ENCODE peak calls at places on chromosomes 11 and 22, in seven cellular contexts. B is activated T-cell treated with anti-CD3 and anti-CD28 coated beads, Interleukin-2, amount 50 U/mL, for 48 hours; U is activated CD4-positive, alpha-beta T cell treated with anti-CD3 and anti-CD28 coated beads, Interleukin-2, amount 50 U/mL, for 4 hours; Q is T-helper 9 cell; A is activated naive CD8-positive, alpha-beta T cell treated with anti-CD3 and anti-CD28 coated beads, Interleukin-2, amount 10 ng/mL, durations not matched to agents 7 days and 5 days; C is Calu3; K is substantia nigra. W is an unnamed sample.

GRCh38 chr22:27437570-27437969 is 364.0 kb downstream of the MN1 start:
- DNase-seq in B (no peak), A (no peak), K (no peak), Q (no peak), U (no peak), C (no peak), W (no peak)

GRCh38 chr11:105489431-105489830 is 120.4 kb upstream of the GRIA4 start:
- DNase-seq in U (no peak), Q (no peak), K (peak; percentile 2), C (no peak), B (no peak), A (no peak), W (peak; percentile 2)

GRCh38 chr11:2799881-2800654 is 85.5 kb downstream of the CDKN1C start:
- DNase-seq in A (peak; percentile 15), Q (no peak), K (no peak), C (no peak), B (no peak), U (no peak), W (no peak)

GRCh38 chr11:8098879-8099278 is 17.9 kb downstream of the TUB start:
- DNase-seq in Q (no peak), A (no peak), B (no peak), C (no peak), K (no peak), U (no peak), W (peak; percentile 13)

GRCh38 chr11:95108159-95108611 is 18.5 kb downstream of the ENDOD1 start:
- DNase-seq in C (peak; percentile 54), A (no peak), K (no peak), Q (no peak), U (no peak), B (no peak), W (peak; percentile 91)

GRCh38 chr11:69664103-69664775 is 10.9 kb downstream of the LTO1 start:
- DNase-seq in C (no peak), Q (no peak), A (no peak), K (no peak), B (no peak), U (no peak), W (no peak)

GRCh38 chr22:20905415-20906386 is 11.5 kb upstream of the CRKL start:
- DNase-seq in Q (no peak), K (no peak), A (no peak), C (no peak), B (no peak), U (no peak), W (peak; percentile 91)

GRCh38 chr22:30647536-30647935 is 12.0 kb downstream of the SLC35E4 start:
- DNase-seq in K (no peak), Q (no peak), C (no peak), U (no peak), A (no peak), B (no peak), W (no peak)

GRCh38 chr22:45207981-45208664 is 32.6 kb downstream of the KIAA0930 start:
- DNase-seq in U (no peak), K (no peak), B (no peak), C (no peak), A (no peak), Q (no peak), W (peak; percentile 94)

GRCh38 chr22:19687561-19688300 is 26.6 kb upstream of the SEPTIN5 start:
- DNase-seq in A (no peak), C (peak; percentile 64), K (no peak), U (no peak), Q (no peak), B (no peak), W (peak; percentile 88)

GRCh38 chr11:77821349-77821851 is 456 bp downstream of the AAMDC start:
- DNase-seq in A (peak; percentile 41), K (peak; percentile 37), C (peak; percentile 14), B (peak; percentile 42), Q (no peak), U (peak; percentile 3), W (peak; percentile 27)

GRCh38 chr11:105884436-105884835 is 137.6 kb downstream of the MSANTD4 start:
- DNase-seq in C (no peak), Q (no peak), A (no peak), B (no peak), U (no peak), K (no peak), W (no peak)

GRCh38 chr11:95147364-95147905 is 57.8 kb downstream of the ENDOD1 start:
- DNase-seq in U (no peak), A (no peak), C (peak; percentile 21), K (peak; percentile 37), Q (no peak), B (no peak), W (peak; percentile 92)

GRCh38 chr11:82771781-82772180 is 38.1 kb upstream of the FAM181B start:
- DNase-seq in A (no peak), U (no peak), K (no peak), C (no peak), B (no peak), Q (no peak), W (peak; percentile 93)

GRCh38 chr11:10534331-10534730 is 6.7 kb downstream of the RNF141 start:
- DNase-seq in K (no peak), Q (no peak), A (no peak), B (no peak), U (no peak), C (no peak), W (no peak)

GRCh38 chr11:132125855-132126841 is 755.7 kb downstream of the NTM start:
- DNase-seq in B (no peak), K (peak; percentile 22), C (no peak), A (no peak), U (no peak), Q (no peak), W (peak; percentile 27)

GRCh38 chr11:44578279-44578678 is 12.8 kb downstream of the CD82 start:
- DNase-seq in A (no peak), C (no peak), B (no peak), U (no peak), Q (no peak), K (no peak), W (no peak)

GRCh38 chr11:2825886-2826678 is 59.5 kb downstream of the CDKN1C start:
- DNase-seq in C (peak; percentile 81), B (no peak), U (no peak), A (no peak), Q (no peak), K (peak; percentile 28), W (peak; percentile 89)

GRCh38 chr11:56624661-56625110 is 10.0 kb upstream of the OR5M1 start:
- DNase-seq in K (no peak), Q (no peak), A (no peak), C (peak; percentile 51), B (no peak), U (no peak), W (peak; percentile 78)

GRCh38 chr11:70226967-70227366 is 23.9 kb downstream of the FADD start:
- DNase-seq in C (peak; percentile 24), K (no peak), A (no peak), U (no peak), Q (no peak), B (no peak), W (no peak)

GRCh38 chr22:17102297-17102667 is 17.5 kb downstream of the IL17RA start:
- DNase-seq in B (no peak), A (no peak), U (no peak), Q (no peak), C (no peak), K (no peak), W (no peak)

GRCh38 chr11:95132956-95133355 is 43.3 kb downstream of the ENDOD1 start:
- DNase-seq in K (no peak), C (peak; percentile 43), Q (no peak), A (no peak), U (no peak), B (no peak), W (peak; percentile 69)

GRCh38 chr22:50481045-50481439 is 301 bp upstream of the ADM2 start:
- DNase-seq in B (no peak), K (no peak), Q (no peak), A (no peak), U (no peak), C (no peak), W (no peak)

GRCh38 chr11:121365304-121365703 is 72.7 kb downstream of the SC5D start:
- DNase-seq in K (no peak), Q (no peak), A (no peak), U (no peak), C (no peak), B (no peak), W (no peak)

GRCh38 chr11:46826310-46827044 is 19.6 kb downstream of the CKAP5 start:
- DNase-seq in K (peak; percentile 80), A (peak; percentile 82), Q (peak; percentile 59), B (peak; percentile 84), C (peak; percentile 84), U (peak; percentile 60), W (peak; percentile 80)

GRCh38 chr22:35305525-35306070 is 5.9 kb downstream of the TOM1 start:
- DNase-seq in K (no peak), B (peak; percentile 7), A (no peak), C (no peak), U (no peak), Q (no peak), W (no peak)

GRCh38 chr11:126246636-126247035 is 22.1 kb downstream of the SRPRA start:
- DNase-seq in B (no peak), C (no peak), K (no peak), U (no peak), A (no peak), Q (no peak), W (no peak)

GRCh38 chr11:43788394-43788793 is 92.2 kb upstream of the ALKBH3 start:
- DNase-seq in U (no peak), A (no peak), K (no peak), Q (no peak), C (no peak), B (no peak), W (no peak)

GRCh38 chr11:118606844-118607228 is 579 bp upstream of the PHLDB1 start:
- DNase-seq in U (no peak), K (no peak), C (no peak), Q (no peak), A (no peak), B (no peak), W (no peak)

GRCh38 chr11:2771758-2772466 is 72.1 kb upstream of the KCNQ1OT1 start:
- DNase-seq in B (peak; percentile 13), K (no peak), A (peak; percentile 24), Q (no peak), C (no peak), U (no peak), W (no peak)

GRCh38 chr11:16815047-16815767 is 76.8 kb downstream of the C11orf58 start:
- DNase-seq in Q (no peak), B (no peak), U (no peak), K (peak; percentile 39), A (no peak), C (no peak), W (no peak)

GRCh38 chr22:33480118-33480517 is 421.9 kb upstream of the SYN3 start:
- DNase-seq in K (no peak), U (no peak), A (no peak), B (no peak), Q (no peak), C (no peak), W (no peak)

GRCh38 chr11:46352063-46352841 is 5.0 kb downstream of the DGKZ start:
- DNase-seq in K (peak; percentile 33), C (peak; percentile 30), A (peak; percentile 83), U (peak; percentile 70), B (peak; percentile 88), Q (peak; percentile 76), W (peak; percentile 59)

GRCh38 chr11:75667831-75668507 is 869 bp downstream of the MAP6 start:
- DNase-seq in A (peak; percentile 65), K (peak; percentile 76), Q (no peak), B (peak; percentile 57), C (peak; percentile 44), U (no peak), W (peak; percentile 28)

GRCh38 chr11:12749442-12749841 is 75.2 kb downstream of the TEAD1 start:
- DNase-seq in C (no peak), A (no peak), U (no peak), K (no peak), Q (no peak), B (no peak), W (peak; percentile 18)

GRCh38 chr11:119875841-119876600 is 147.0 kb upstream of the NECTIN1 start:
- DNase-seq in C (no peak), Q (no peak), K (no peak), A (no peak), U (no peak), B (no peak), W (no peak)

GRCh38 chr11:128941573-128942271 is 949 bp downstream of the TP53AIP1 start:
- DNase-seq in C (no peak), K (no peak), Q (no peak), B (no peak), A (no peak), U (no peak), W (peak; percentile 79)

W was measured in epithelial cell of esophagus.